ENCODE peak calls at places on chromosomes 11 and 22, in five cellular contexts. Y, Z, S, D and J are unnamed samples.
A peak's percentile ranks its signal among the peaks of the same experiment; 100 is the strongest.

GRCh38 chr11:117837791-117838190 is 13.2 kb upstream of the FXYD2 start:
- DNase-seq in Y (no peak), Z (no peak), S (peak; percentile 39), D (no peak), J (no peak)

GRCh38 chr11:112318193-112318592 is 57.5 kb upstream of the PLET1 start:
- DNase-seq in Y (no peak), Z (peak; percentile 74), S (no peak), D (peak; percentile 76), J (peak; percentile 78)

GRCh38 chr11:59582006-59582405 is 33.6 kb downstream of the OSBP start:
- DNase-seq in Y (no peak), Z (no peak), S (no peak), D (no peak), J (no peak)

GRCh38 chr11:69817265-69818236 is 1.7 kb downstream of the FGF3 start:
- DNase-seq in Y (no peak), Z (peak; percentile 3), S (no peak), D (no peak), J (no peak)

GRCh38 chr11:12449961-12450715 is 72.8 kb downstream of the PARVA start:
- DNase-seq in Y (no peak), Z (no peak), S (no peak), D (no peak), J (no peak)

GRCh38 chr11:69337211-69337721 is 43.3 kb downstream of the MYEOV start:
- DNase-seq in Y (no peak), Z (no peak), S (no peak), D (no peak), J (no peak)

GRCh38 chr22:31647516-31647915 is 14.5 kb downstream of the PISD start:
- DNase-seq in Y (no peak), Z (peak; percentile 81), S (no peak), D (peak; percentile 88), J (peak; percentile 85)

GRCh38 chr22:19891350-19892248 is 36.9 kb upstream of the GNB1L start:
- DNase-seq in Y (no peak), Z (peak; percentile 94), S (no peak), D (peak; percentile 64), J (no peak)

GRCh38 chr11:125164422-125165110 is at the start of gene PKNOX2:
- DNase-seq in Y (peak; percentile 89), Z (peak; percentile 78), S (peak; percentile 82), D (no peak), J (no peak)

GRCh38 chr11:46564459-46564858 is 29.4 kb downstream of the AMBRA1 start:
- DNase-seq in Y (no peak), Z (peak; percentile 20), S (no peak), D (no peak), J (no peak)

GRCh38 chr11:68127791-68128681 is 6.8 kb upstream of the CHKA start:
- DNase-seq in Y (no peak), Z (peak; percentile 70), S (no peak), D (no peak), J (no peak)

GRCh38 chr11:119447664-119448242 is 24.8 kb upstream of the THY1 start:
- DNase-seq in Y (peak; percentile 14), Z (no peak), S (peak; percentile 30), D (no peak), J (no peak)

GRCh38 chr11:110356769-110357671 is 60.6 kb upstream of the RDX start:
- DNase-seq in Y (no peak), Z (peak; percentile 31), S (no peak), D (no peak), J (no peak)

GRCh38 chr11:82895437-82896091 is 4.7 kb downstream of the PRCP start:
- DNase-seq in Y (no peak), Z (no peak), S (no peak), D (no peak), J (no peak)

GRCh38 chr11:81644239-81644840 is 1089.3 kb downstream of the FAM181B start:
- DNase-seq in Y (peak; percentile 1), Z (peak; percentile 20), S (no peak), D (no peak), J (peak; percentile 1)

GRCh38 chr11:2750601-2751522 is 51.1 kb upstream of the KCNQ1OT1 start:
- DNase-seq in Y (no peak), Z (no peak), S (peak; percentile 56), D (no peak), J (no peak)

GRCh38 chr11:45541693-45542434 is 123.6 kb downstream of the CHST1 start:
- DNase-seq in Y (no peak), Z (no peak), S (no peak), D (no peak), J (no peak)

GRCh38 chr11:35677904-35678303 is 15.3 kb downstream of the TRIM44 start:
- DNase-seq in Y (no peak), Z (no peak), S (no peak), D (no peak), J (no peak)

GRCh38 chr22:47090591-47091240 is 328.3 kb downstream of the TBC1D22A start:
- DNase-seq in Y (no peak), Z (peak; percentile 28), S (no peak), D (no peak), J (peak; percentile 11)

GRCh38 chr11:64767344-64768299 is 7.8 kb upstream of the PYGM start:
- DNase-seq in Y (no peak), Z (peak; percentile 89), S (peak; percentile 89), D (no peak), J (no peak)

GRCh38 chr11:114081641-114082414 is 22.3 kb downstream of the ZBTB16 start:
- DNase-seq in Y (no peak), Z (peak; percentile 63), S (no peak), D (no peak), J (no peak)

GRCh38 chr22:27718186-27719032 is 83.1 kb downstream of the MN1 start:
- DNase-seq in Y (no peak), Z (peak; percentile 75), S (peak; percentile 90), D (peak; percentile 88), J (peak; percentile 73)

GRCh38 chr22:33139937-33140336 is 81.8 kb upstream of the SYN3 start:
- DNase-seq in Y (no peak), Z (no peak), S (no peak), D (no peak), J (no peak)

GRCh38 chr11:123576501-123576900 is 77.9 kb downstream of the SCN3B start:
- DNase-seq in Y (no peak), Z (no peak), S (no peak), D (no peak), J (no peak)

GRCh38 chr11:78248191-78248590 is 59.5 kb downstream of the USP35 start:
- DNase-seq in Y (no peak), Z (no peak), S (no peak), D (no peak), J (no peak)

GRCh38 chr11:81301426-81301825 is 1432.2 kb downstream of the FAM181B start:
- DNase-seq in Y (no peak), Z (no peak), S (no peak), D (no peak), J (no peak)

GRCh38 chr11:61361237-61361636 is 445 bp downstream of the CYB561A3 start:
- DNase-seq in Y (no peak), Z (peak; percentile 13), S (no peak), D (no peak), J (no peak)

GRCh38 chr11:115506909-115507649 is 2.9 kb upstream of the CADM1 start:
- DNase-seq in Y (peak; percentile 17), Z (no peak), S (no peak), D (no peak), J (no peak)

GRCh38 chr11:69437001-69437875 is 44.2 kb upstream of the LINC01488 start:
- DNase-seq in Y (no peak), Z (no peak), S (no peak), D (no peak), J (no peak)

GRCh38 chr11:44889266-44889665 is 61.4 kb downstream of the TP53I11 start:
- DNase-seq in Y (no peak), Z (no peak), S (no peak), D (no peak), J (no peak)

GRCh38 chr11:114087028-114087427 is 27.5 kb downstream of the ZBTB16 start:
- DNase-seq in Y (no peak), Z (no peak), S (no peak), D (no peak), J (no peak)

GRCh38 chr11:45096636-45097035 is 49.8 kb upstream of the PRDM11 start:
- DNase-seq in Y (no peak), Z (no peak), S (no peak), D (no peak), J (no peak)